ENCODE peak calls at places on chromosomes 7 and 10, in four cellular contexts. M, Z, L and P are unnamed samples.

GRCh38 chr7:114930107-114930521 is 8.2 kb downstream of the MDFIC start:
- DNase-seq in Z (no peak), M (no peak), L (no peak), P (no peak)

GRCh38 chr10:44947356-44948152 is 12.0 kb upstream of the RASSF4 start:
- DNase-seq in M (peak; percentile 54), Z (no peak), L (no peak), P (peak; percentile 48)

GRCh38 chr10:79047875-79048638 is 20.7 kb upstream of the ZMIZ1 start:
- DNase-seq in Z (peak; percentile 83), M (peak; percentile 75), L (peak; percentile 91), P (peak; percentile 34)

GRCh38 chr10:124341768-124342135 is 77.0 kb downstream of the OAT start:
- DNase-seq in L (no peak), M (no peak), Z (peak; percentile 15), P (peak; percentile 53)

GRCh38 chr7:73842248-73842895 is at the start of gene METTL27:
- DNase-seq in M (peak; percentile 85), Z (peak; percentile 97), L (peak; percentile 100), P (peak; percentile 97)

GRCh38 chr10:60006046-60006445 is 99.7 kb upstream of the CCDC6 start:
- DNase-seq in Z (no peak), M (no peak), L (no peak), P (no peak)

GRCh38 chr10:49370326-49371100 is 25.4 kb downstream of the DRGX start:
- DNase-seq in L (no peak), M (no peak), Z (no peak), P (no peak)

GRCh38 chr7:123872908-123873307 is 27.9 kb downstream of the HYAL4 start:
- DNase-seq in Z (no peak), L (no peak), M (no peak), P (no peak)

GRCh38 chr10:5533098-5533731 is 8.5 kb downstream of the CALML3 start:
- DNase-seq in Z (no peak), L (no peak), M (no peak), P (peak; percentile 70)

GRCh38 chr7:138184191-138184590 is 107.9 kb downstream of the AKR1D1 start:
- DNase-seq in Z (no peak), L (no peak), M (no peak), P (no peak)

GRCh38 chr10:58066126-58066525 is 201.6 kb downstream of the IPMK start:
- DNase-seq in Z (no peak), L (no peak), M (no peak), P (no peak)

GRCh38 chr7:100801833-100802568 is 25.3 kb downstream of the EPHB4 start:
- DNase-seq in L (peak; percentile 90), Z (peak; percentile 97), M (peak; percentile 58), P (peak; percentile 85)

DNA sequence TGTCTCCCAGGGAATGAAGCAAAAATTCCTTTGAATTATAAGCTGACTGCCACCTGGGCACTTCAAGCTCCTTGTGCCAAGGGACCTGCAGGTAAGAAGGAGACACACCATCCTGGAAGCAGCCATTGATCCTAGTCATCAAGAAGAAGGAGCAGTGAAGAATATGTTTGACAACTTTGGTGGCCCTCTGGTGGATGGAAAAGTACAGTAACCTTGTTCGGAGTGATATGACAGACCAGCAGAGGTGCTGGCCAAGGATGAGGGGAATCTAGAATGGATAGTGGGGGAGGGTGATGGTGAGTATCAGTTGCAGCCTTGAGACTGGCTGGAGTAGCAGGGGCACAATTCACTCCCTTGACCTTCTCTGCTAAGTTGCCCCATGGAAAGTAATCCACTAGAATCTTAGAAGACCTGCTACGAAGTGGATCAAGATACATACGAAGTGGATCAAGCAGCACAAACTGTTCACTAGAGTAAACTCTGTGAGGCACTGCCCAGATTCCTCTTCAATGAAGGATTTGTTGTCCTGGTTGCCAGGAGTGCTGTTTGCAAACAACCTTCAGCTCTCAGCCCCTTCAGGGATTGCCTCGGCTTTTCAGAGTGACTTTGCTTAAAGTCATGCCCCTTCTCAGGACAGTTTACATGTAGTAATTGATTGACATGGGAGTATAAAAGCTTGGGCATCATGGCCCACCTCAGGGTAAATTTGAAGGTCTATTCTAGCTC is 44.8 kb upstream of the ORC5 start:
- DNase-seq in M (no peak), L (no peak), Z (peak; percentile 33), P (no peak)
- TF ChIP-seq CTCF in M (no peak), L (peak; percentile 44), Z (peak; percentile 54), P (no peak)

GRCh38 chr10:80526218-80526617 is 11.5 kb upstream of the SH2D4B start:
- DNase-seq in M (no peak), L (no peak), Z (no peak), P (no peak)

GRCh38 chr10:80524190-80524589 is 13.5 kb upstream of the SH2D4B start:
- DNase-seq in Z (no peak), M (no peak), L (no peak), P (no peak)

GRCh38 chr10:80522756-80523363 is 14.8 kb upstream of the SH2D4B start:
- DNase-seq in Z (no peak), M (no peak), L (no peak), P (no peak)

GRCh38 chr10:80520661-80521488 is 16.8 kb upstream of the SH2D4B start:
- DNase-seq in L (no peak), M (no peak), Z (no peak), P (peak; percentile 48)

GRCh38 chr10:80523776-80524175 is 13.9 kb upstream of the SH2D4B start:
- DNase-seq in M (peak; percentile 24), Z (no peak), L (no peak), P (no peak)
- TF ChIP-seq POLR2AphosphoS5 in M (no peak), Z (no peak), L (no peak), P (no peak)

GRCh38 chr7:134028853-134029252 is 98.3 kb upstream of the LRGUK start:
- DNase-seq in L (no peak), Z (no peak), M (no peak), P (no peak)

GRCh38 chr7:134029743-134030142 is 97.4 kb upstream of the LRGUK start:
- DNase-seq in Z (no peak), L (no peak), M (no peak), P (no peak)

GRCh38 chr7:134034652-134035051 is 92.5 kb upstream of the LRGUK start:
- DNase-seq in Z (no peak), M (no peak), L (no peak), P (no peak)

GRCh38 chr7:134030460-134030865 is 96.7 kb upstream of the LRGUK start:
- DNase-seq in Z (no peak), L (no peak), M (no peak), P (no peak)

DNA sequence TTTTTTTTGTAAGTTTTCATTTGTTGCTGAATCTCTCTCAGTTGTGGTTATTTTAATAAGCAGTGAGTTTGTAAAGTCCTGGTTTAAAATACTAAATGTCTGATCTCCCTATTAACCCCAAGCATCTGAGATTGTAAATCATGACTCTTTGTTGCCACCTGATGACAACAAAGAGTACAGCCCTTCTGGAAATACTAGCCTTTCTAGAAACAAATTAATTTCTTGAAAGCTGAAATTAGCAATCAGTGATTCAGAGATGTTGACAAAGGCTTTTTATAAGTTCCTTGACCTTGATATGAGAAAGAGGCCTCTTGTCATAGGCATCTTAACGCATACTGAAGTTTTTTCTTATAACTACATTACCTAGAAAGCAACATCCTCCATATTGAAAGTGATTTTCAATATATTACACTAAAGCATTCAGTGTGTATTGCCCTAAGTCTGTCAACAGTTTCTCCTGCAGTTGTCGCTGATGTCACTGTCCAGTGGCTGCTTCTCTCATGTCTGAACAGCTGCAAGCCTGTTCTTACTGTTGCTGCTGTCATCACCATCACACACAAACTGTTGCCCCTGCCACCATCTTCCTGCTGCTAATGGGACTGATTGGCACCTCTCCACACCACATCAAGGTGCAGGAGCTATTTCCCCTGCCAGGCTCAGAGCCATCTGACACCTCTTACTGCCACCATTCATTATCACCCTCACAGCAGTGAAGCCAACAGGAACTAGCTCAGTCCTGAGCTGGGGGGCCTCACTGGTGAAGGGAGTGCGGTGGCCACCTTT is 95.1 kb upstream of the LRGUK start:
- DNase-seq in M (no peak), Z (no peak), L (no peak), P (no peak)
- H3K27ac ChIP-seq in M (no peak overlapping the region), Z (no peak overlapping the region), L (no peak overlapping the region), P (no peak overlapping the region)

GRCh38 chr7:45574521-45575500 is 643 bp downstream of the ADCY1 start:
- DNase-seq in Z (peak; percentile 55), M (peak; percentile 34), L (peak; percentile 92), P (peak; percentile 50)
- TF ChIP-seq CTCF in Z (peak; percentile 57), M (no peak), L (no peak), P (no peak)